ENCODE peak calls at places on chromosomes 16 and 17, in eight cellular contexts. One of them, this sample, is unnamed.

GRCh38 chr16:81261049-81261648 is 22.7 kb downstream of the BCO1 start:
- DNase-seq in A549: peak; percentile 52
- DNase-seq in colonic mucosa: no peak
- DNase-seq in cardiac fibroblast: no peak
- DNase-seq in small intestine: peak; percentile 40
- DNase-seq in pancreas: no peak
- DNase-seq in IMR-90: no peak
- DNase-seq in SJSA1: no peak
- DNase-seq in this sample: peak; percentile 31

GRCh38 chr17:20010099-20010863 is 1.1 kb downstream of the SPECC1 start:
- DNase-seq in cardiac fibroblast: peak; percentile 80
- DNase-seq in IMR-90: peak; percentile 61
- DNase-seq in colonic mucosa: peak; percentile 31
- DNase-seq in SJSA1: peak; percentile 25
- DNase-seq in pancreas: peak; percentile 44
- DNase-seq in small intestine: peak; percentile 45
- DNase-seq in A549: peak; percentile 65
- DNase-seq in this sample: peak; percentile 72

GRCh38 chr16:81497690-81498089 is 53.1 kb downstream of the CMIP start:
- DNase-seq in pancreas: no peak
- DNase-seq in colonic mucosa: no peak
- DNase-seq in cardiac fibroblast: no peak
- DNase-seq in IMR-90: no peak
- DNase-seq in A549: no peak
- DNase-seq in SJSA1: no peak
- DNase-seq in small intestine: peak; percentile 79
- DNase-seq in this sample: no peak

GRCh38 chr16:86761117-86761971 is 183.0 kb downstream of the FOXL1 start:
- DNase-seq in pancreas: peak; percentile 41
- DNase-seq in small intestine: peak; percentile 29
- DNase-seq in cardiac fibroblast: peak; percentile 71
- DNase-seq in colonic mucosa: peak; percentile 48
- DNase-seq in SJSA1: peak; percentile 82
- DNase-seq in A549: peak; percentile 62
- DNase-seq in IMR-90: peak; percentile 68
- DNase-seq in this sample: peak; percentile 72

GRCh38 chr17:34361478-34362061 is 1.5 kb downstream of the CCL1 start:
- DNase-seq in small intestine: peak; percentile 84
- DNase-seq in colonic mucosa: peak; percentile 92
- DNase-seq in pancreas: peak; percentile 85
- DNase-seq in cardiac fibroblast: peak; percentile 94
- DNase-seq in IMR-90: peak; percentile 86
- DNase-seq in SJSA1: peak; percentile 64
- DNase-seq in A549: peak; percentile 90
- DNase-seq in this sample: peak; percentile 96

GRCh38 chr16:78704421-78704820 is 605.0 kb downstream of the WWOX start:
- DNase-seq in colonic mucosa: no peak
- DNase-seq in SJSA1: no peak
- DNase-seq in IMR-90: no peak
- DNase-seq in cardiac fibroblast: peak; percentile 22
- DNase-seq in pancreas: no peak
- DNase-seq in A549: no peak
- DNase-seq in small intestine: no peak
- DNase-seq in this sample: no peak

GRCh38 chr17:30921544-30922196 is at the start of gene ADAP2:
- DNase-seq in IMR-90: no peak
- DNase-seq in SJSA1: no peak
- DNase-seq in colonic mucosa: peak; percentile 62
- DNase-seq in cardiac fibroblast: no peak
- DNase-seq in small intestine: peak; percentile 59
- DNase-seq in A549: peak; percentile 60
- DNase-seq in pancreas: peak; percentile 78
- DNase-seq in this sample: no peak

GRCh38 chr17:50518265-50519023 is 10.2 kb downstream of the MYCBPAP start:
- DNase-seq in SJSA1: no peak
- DNase-seq in IMR-90: no peak
- DNase-seq in pancreas: peak; percentile 50
- DNase-seq in small intestine: no peak
- DNase-seq in A549: no peak
- DNase-seq in cardiac fibroblast: no peak
- DNase-seq in colonic mucosa: no peak
- DNase-seq in this sample: no peak

GRCh38 chr16:86370036-86370435 is 140.3 kb upstream of the FOXF1 start:
- DNase-seq in small intestine: no peak
- DNase-seq in IMR-90: no peak
- DNase-seq in cardiac fibroblast: no peak
- DNase-seq in pancreas: no peak
- DNase-seq in SJSA1: no peak
- DNase-seq in A549: no peak
- DNase-seq in colonic mucosa: no peak
- DNase-seq in this sample: no peak

GRCh38 chr17:50550661-50551432 is 3.9 kb downstream of the SPATA20 start:
- DNase-seq in colonic mucosa: peak; percentile 74
- DNase-seq in cardiac fibroblast: peak; percentile 93
- DNase-seq in IMR-90: peak; percentile 85
- DNase-seq in pancreas: peak; percentile 76
- DNase-seq in small intestine: peak; percentile 52
- DNase-seq in A549: peak; percentile 84
- DNase-seq in SJSA1: no peak
- DNase-seq in this sample: peak; percentile 93

GRCh38 chr16:14362774-14363371 is 267.2 kb downstream of the PARN start:
- DNase-seq in IMR-90: peak; percentile 74
- DNase-seq in A549: no peak
- DNase-seq in colonic mucosa: no peak
- DNase-seq in cardiac fibroblast: no peak
- DNase-seq in small intestine: no peak
- DNase-seq in SJSA1: peak; percentile 34
- DNase-seq in pancreas: no peak
- DNase-seq in this sample: peak; percentile 11

GRCh38 chr16:57801856-57802634 is at the start of gene KIFC3:
- DNase-seq in colonic mucosa: peak; percentile 69
- DNase-seq in SJSA1: peak; percentile 78
- DNase-seq in pancreas: peak; percentile 87
- DNase-seq in cardiac fibroblast: peak; percentile 83
- DNase-seq in small intestine: peak; percentile 47
- DNase-seq in IMR-90: peak; percentile 72
- DNase-seq in A549: peak; percentile 74
- DNase-seq in this sample: peak; percentile 77

GRCh38 chr17:56596741-56597494 is 3.4 kb downstream of the NOG start:
- DNase-seq in cardiac fibroblast: no peak
- DNase-seq in A549: no peak
- DNase-seq in small intestine: no peak
- DNase-seq in IMR-90: no peak
- DNase-seq in SJSA1: peak; percentile 55
- DNase-seq in colonic mucosa: no peak
- DNase-seq in pancreas: no peak
- DNase-seq in this sample: no peak

GRCh38 chr17:9006175-9006767 is 15.0 kb upstream of the NTN1 start:
- DNase-seq in pancreas: no peak
- DNase-seq in SJSA1: no peak
- DNase-seq in colonic mucosa: no peak
- DNase-seq in cardiac fibroblast: no peak
- DNase-seq in small intestine: no peak
- DNase-seq in IMR-90: no peak
- DNase-seq in A549: no peak
- DNase-seq in this sample: no peak

GRCh38 chr17:802901-803881 is 21.0 kb downstream of the MRM3 start:
- DNase-seq in pancreas: peak; percentile 78
- DNase-seq in colonic mucosa: no peak
- DNase-seq in cardiac fibroblast: no peak
- DNase-seq in A549: no peak
- DNase-seq in SJSA1: no peak
- DNase-seq in small intestine: no peak
- DNase-seq in IMR-90: no peak
- DNase-seq in this sample: no peak

DNA sequence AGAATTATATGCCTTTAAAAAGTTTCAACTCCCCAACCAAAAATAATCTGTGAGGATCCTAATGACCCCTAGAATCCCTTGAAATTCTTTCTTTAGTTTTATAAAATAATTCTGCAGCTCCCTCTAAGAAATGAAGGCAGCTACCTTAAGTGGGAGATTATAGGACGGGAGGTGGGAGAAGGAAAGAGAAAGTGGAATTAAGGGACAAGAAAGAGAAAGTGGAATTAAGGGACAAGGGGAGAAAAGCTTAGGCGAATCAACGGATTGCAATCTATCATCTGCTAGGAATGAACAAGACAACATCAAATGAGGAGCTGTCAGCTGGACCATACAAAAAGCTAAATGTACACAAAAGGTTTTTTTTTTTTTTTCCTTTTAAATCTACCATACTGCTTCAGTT is 262.0 kb downstream of the ZFHX3 start:
- DNase-seq in pancreas: no peak
- DNase-seq in small intestine: no peak
- DNase-seq in colonic mucosa: no peak
- DNase-seq in cardiac fibroblast: peak; percentile 25
- DNase-seq in A549: no peak
- DNase-seq in SJSA1: peak; percentile 28
- DNase-seq in IMR-90: peak; percentile 17
- DNase-seq in this sample: peak; percentile 17
- H3K4me3 ChIP-seq in pancreas: no peak overlapping the region
- H3K4me3 ChIP-seq in small intestine: no peak overlapping the region
- H3K4me3 ChIP-seq in colonic mucosa: no peak overlapping the region
- H3K4me3 ChIP-seq in cardiac fibroblast: no peak overlapping the region
- H3K4me3 ChIP-seq in A549: no peak overlapping the region
- H3K4me3 ChIP-seq in SJSA1: no peak overlapping the region
- H3K4me3 ChIP-seq in IMR-90: no peak overlapping the region
- H3K4me3 ChIP-seq in this sample: peak overlapping the region; percentile 5

DNA sequence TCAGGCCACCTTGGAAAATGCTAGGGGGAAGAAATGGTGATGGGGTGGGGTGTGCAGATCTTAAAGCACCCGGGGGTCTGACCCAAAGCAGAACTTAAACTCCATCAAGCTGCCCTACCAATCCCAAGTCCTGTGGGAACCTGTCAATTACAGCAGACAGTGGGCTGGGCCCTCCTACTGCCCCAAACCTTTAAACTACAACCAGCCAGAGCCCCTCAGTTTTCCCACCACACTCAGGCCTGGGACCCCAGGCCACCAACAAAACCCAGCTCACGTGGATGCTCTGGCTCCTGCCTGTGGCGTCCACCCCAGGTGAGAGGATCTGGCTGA is 2.7 kb downstream of the MYO18A start:
- DNase-seq in small intestine: no peak
- DNase-seq in colonic mucosa: no peak
- DNase-seq in SJSA1: no peak
- DNase-seq in IMR-90: no peak
- DNase-seq in pancreas: no peak
- DNase-seq in cardiac fibroblast: no peak
- DNase-seq in A549: no peak
- DNase-seq in this sample: no peak
- H3K4me3 ChIP-seq in small intestine: peak overlapping the region; percentile 79
- H3K4me3 ChIP-seq in colonic mucosa: peak overlapping the region; percentile 8
- H3K4me3 ChIP-seq in SJSA1: no peak overlapping the region
- H3K4me3 ChIP-seq in IMR-90: no peak overlapping the region
- H3K4me3 ChIP-seq in pancreas: peak overlapping the region; percentile 50
- H3K4me3 ChIP-seq in cardiac fibroblast: no peak overlapping the region
- H3K4me3 ChIP-seq in A549: peak overlapping the region; percentile 60
- H3K4me3 ChIP-seq in this sample: no peak overlapping the region

DNA sequence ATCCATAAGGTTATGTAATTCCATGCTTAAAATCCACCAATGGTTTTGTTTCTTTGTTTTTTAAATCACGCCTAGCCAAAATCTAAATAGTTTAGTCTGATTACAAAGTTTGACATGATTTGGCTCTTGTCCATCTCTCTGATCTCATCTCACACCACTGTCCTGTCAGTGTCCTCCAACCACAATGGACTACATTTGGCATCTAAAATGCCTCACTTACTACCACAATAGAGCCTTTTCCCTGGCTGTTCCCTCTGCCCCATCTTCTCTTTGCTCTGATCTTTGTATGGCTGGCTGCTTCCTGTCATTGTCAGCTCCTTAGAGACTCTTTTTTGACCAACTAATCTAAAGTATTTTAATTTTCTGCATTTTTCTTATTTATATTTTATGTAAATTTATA is 157.2 kb downstream of the MYO1D start:
- DNase-seq in colonic mucosa: no peak
- DNase-seq in small intestine: no peak
- DNase-seq in pancreas: no peak
- DNase-seq in SJSA1: no peak
- DNase-seq in A549: no peak
- DNase-seq in IMR-90: no peak
- DNase-seq in cardiac fibroblast: no peak
- DNase-seq in this sample: no peak
- H3K4me3 ChIP-seq in colonic mucosa: no peak overlapping the region
- H3K4me3 ChIP-seq in small intestine: no peak overlapping the region
- H3K4me3 ChIP-seq in pancreas: no peak overlapping the region
- H3K4me3 ChIP-seq in SJSA1: no peak overlapping the region
- H3K4me3 ChIP-seq in A549: no peak overlapping the region
- H3K4me3 ChIP-seq in IMR-90: no peak overlapping the region
- H3K4me3 ChIP-seq in cardiac fibroblast: no peak overlapping the region
- H3K4me3 ChIP-seq in this sample: no peak overlapping the region

GRCh38 chr16:54169112-54169511 is 117.5 kb downstream of the IRX3 start:
- DNase-seq in pancreas: no peak
- DNase-seq in IMR-90: no peak
- DNase-seq in colonic mucosa: no peak
- DNase-seq in small intestine: no peak
- DNase-seq in cardiac fibroblast: no peak
- DNase-seq in A549: no peak
- DNase-seq in SJSA1: no peak
- DNase-seq in this sample: no peak

GRCh38 chr16:54174750-54175149 is 111.8 kb downstream of the IRX3 start:
- DNase-seq in IMR-90: no peak
- DNase-seq in small intestine: no peak
- DNase-seq in SJSA1: no peak
- DNase-seq in A549: no peak
- DNase-seq in colonic mucosa: no peak
- DNase-seq in cardiac fibroblast: no peak
- DNase-seq in pancreas: no peak
- DNase-seq in this sample: no peak

GRCh38 chr16:54174201-54174600 is 112.4 kb downstream of the IRX3 start:
- DNase-seq in A549: no peak
- DNase-seq in colonic mucosa: no peak
- DNase-seq in cardiac fibroblast: no peak
- DNase-seq in pancreas: no peak
- DNase-seq in small intestine: no peak
- DNase-seq in SJSA1: no peak
- DNase-seq in IMR-90: no peak
- DNase-seq in this sample: no peak

GRCh38 chr16:54173489-54173888 is 113.1 kb downstream of the IRX3 start:
- DNase-seq in pancreas: no peak
- DNase-seq in SJSA1: no peak
- DNase-seq in small intestine: no peak
- DNase-seq in A549: no peak
- DNase-seq in cardiac fibroblast: no peak
- DNase-seq in IMR-90: no peak
- DNase-seq in colonic mucosa: no peak
- DNase-seq in this sample: no peak

DNA sequence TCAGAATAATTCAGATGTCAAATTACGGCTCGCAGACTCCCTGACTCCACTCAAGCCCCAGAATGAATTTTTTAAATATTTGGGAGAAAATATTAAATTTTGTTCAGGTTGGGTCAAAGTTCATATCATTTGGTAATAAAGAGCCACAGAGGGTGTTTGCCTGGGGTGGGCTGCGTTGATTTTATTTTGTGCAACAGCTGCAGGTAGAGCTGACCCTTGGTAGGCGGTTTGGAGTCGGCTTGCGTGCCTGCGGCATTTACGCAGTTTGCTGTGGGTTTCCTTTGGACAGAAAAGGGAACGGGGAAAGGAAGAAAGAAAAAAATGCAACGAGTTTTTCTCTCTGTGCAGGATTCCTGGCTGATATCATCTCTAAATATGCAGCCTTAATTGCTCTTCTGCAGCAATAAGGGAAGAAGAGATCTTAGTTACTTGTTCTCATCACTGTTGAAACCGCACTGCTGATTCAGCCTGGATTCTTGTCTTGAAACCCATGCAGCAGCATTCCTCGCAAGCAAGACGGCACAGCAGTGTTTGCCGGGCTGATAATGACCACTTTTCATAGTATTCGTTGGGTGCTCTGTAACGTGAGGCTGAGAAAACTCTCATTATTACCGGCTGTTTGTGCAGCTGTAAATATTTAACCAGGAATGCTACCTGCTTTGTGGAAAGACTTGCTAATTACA is 114.6 kb downstream of the IRX3 start:
- DNase-seq in IMR-90: peak; percentile 65
- DNase-seq in SJSA1: no peak
- DNase-seq in A549: no peak
- DNase-seq in cardiac fibroblast: peak; percentile 58
- DNase-seq in pancreas: no peak
- DNase-seq in colonic mucosa: no peak
- DNase-seq in small intestine: peak; percentile 13
- DNase-seq in this sample: peak; percentile 38
- H3K4me3 ChIP-seq in IMR-90: no peak overlapping the region
- H3K4me3 ChIP-seq in SJSA1: no peak overlapping the region
- H3K4me3 ChIP-seq in A549: no peak overlapping the region
- H3K4me3 ChIP-seq in cardiac fibroblast: no peak overlapping the region
- H3K4me3 ChIP-seq in pancreas: peak overlapping the region; percentile 33
- H3K4me3 ChIP-seq in colonic mucosa: no peak overlapping the region
- H3K4me3 ChIP-seq in small intestine: no peak overlapping the region
- H3K4me3 ChIP-seq in this sample: no peak overlapping the region